ENCODE peak calls at places on chromosomes 13 and 19, in six cellular contexts. N is upper lobe of left lung, Z is HepG2, F is A549, U is K562, T is GM12878. M is an unnamed sample.
A peak's percentile ranks its signal among the peaks of the same experiment; 100 is the strongest.

GRCh38 chr13:98886587-98886986 is 91.3 kb downstream of the DOCK9 start:
- ATAC-seq in N (no peak), Z (no peak), F (no peak), U (no peak), T (no peak), M (no peak)

GRCh38 chr19:52935434-52935833 is 12.2 kb upstream of the ZNF888 start:
- ATAC-seq in N (no peak), Z (no peak), F (no peak), U (peak; percentile 62), T (no peak), M (no peak)

GRCh38 chr13:77476456-77476855 is 59.0 kb upstream of the SCEL start:
- ATAC-seq in N (no peak), Z (no peak), F (no peak), U (no peak), T (no peak), M (no peak)

GRCh38 chr19:45514376-45515051 is 7.2 kb downstream of the VASP start:
- ATAC-seq in N (peak; percentile 54), Z (peak; percentile 95), F (peak; percentile 44), U (peak; percentile 29), T (peak; percentile 52), M (peak; percentile 34)

GRCh38 chr19:4705413-4706131 is 18.1 kb downstream of the DPP9 start:
- ATAC-seq in N (no peak), Z (peak; percentile 82), F (no peak), U (no peak), T (no peak), M (peak; percentile 35)

GRCh38 chr13:20049558-20050473 is 91.3 kb downstream of the ZMYM2 start:
- ATAC-seq in N (no peak), Z (no peak), F (no peak), U (no peak), T (peak; percentile 74), M (no peak)

GRCh38 chr13:51045450-51045849 is 65.6 kb downstream of the C13orf42 start:
- ATAC-seq in N (peak; percentile 25), Z (no peak), F (no peak), U (no peak), T (no peak), M (no peak)

GRCh38 chr19:873084-874019 is 13.9 kb downstream of the CFD start:
- ATAC-seq in N (peak; percentile 37), Z (no peak), F (peak; percentile 42), U (peak; percentile 90), T (peak; percentile 93), M (no peak)

GRCh38 chr19:20247016-20247683 is 80.1 kb downstream of the ZNF486 start:
- ATAC-seq in N (peak; percentile 72), Z (no peak), F (no peak), U (no peak), T (no peak), M (no peak)

GRCh38 chr19:40791349-40791748 is 7.6 kb upstream of the EGLN2 start:
- ATAC-seq in N (peak; percentile 40), Z (peak; percentile 36), F (peak; percentile 38), U (no peak), T (no peak), M (no peak)

GRCh38 chr13:82905071-82905470 is 977.2 kb downstream of the SLITRK1 start:
- ATAC-seq in N (no peak), Z (no peak), F (no peak), U (no peak), T (no peak), M (no peak)

GRCh38 chr19:6199240-6199983 is 63.9 kb downstream of the ACSBG2 start:
- ATAC-seq in N (peak; percentile 97), Z (peak; percentile 85), F (peak; percentile 93), U (peak; percentile 97), T (peak; percentile 91), M (peak; percentile 98)

GRCh38 chr13:88627071-88627470 is 955.9 kb downstream of the SLITRK5 start:
- ATAC-seq in N (no peak), Z (no peak), F (no peak), U (no peak), T (peak; percentile 44), M (no peak)

GRCh38 chr19:48551437-48552302 is at the start of gene SULT2B1:
- ATAC-seq in N (peak; percentile 34), Z (peak; percentile 45), F (peak; percentile 35), U (no peak), T (no peak), M (no peak)

GRCh38 chr19:48094129-48094842 is 16.3 kb downstream of the PLA2G4C start:
- ATAC-seq in N (no peak), Z (no peak), F (no peak), U (no peak), T (peak; percentile 85), M (no peak)

GRCh38 chr19:43784981-43785808 is 4.4 kb upstream of the KCNN4 start:
- ATAC-seq in N (peak; percentile 90), Z (peak; percentile 85), F (peak; percentile 66), U (peak; percentile 82), T (peak; percentile 70), M (peak; percentile 65)

GRCh38 chr19:17243854-17244617 is 1.7 kb downstream of the NR2F6 start:
- ATAC-seq in N (peak; percentile 12), Z (peak; percentile 18), F (peak; percentile 32), U (peak; percentile 68), T (no peak), M (peak; percentile 20)

GRCh38 chr13:45782327-45783045 is 69.1 kb downstream of the SIAH3 start:
- ATAC-seq in N (no peak), Z (no peak), F (no peak), U (no peak), T (peak; percentile 35), M (no peak)

GRCh38 chr13:42305503-42305902 is 33.6 kb downstream of the AKAP11 start:
- ATAC-seq in N (no peak), Z (no peak), F (no peak), U (no peak), T (peak; percentile 55), M (no peak)

GRCh38 chr13:57862879-57863278 is 231.3 kb downstream of the PCDH17 start:
- ATAC-seq in N (no peak), Z (no peak), F (no peak), U (no peak), T (no peak), M (no peak)

GRCh38 chr13:102326381-102327118 is 75.3 kb downstream of the FGF14 start:
- ATAC-seq in N (no peak), Z (no peak), F (no peak), U (no peak), T (no peak), M (no peak)

GRCh38 chr13:103312467-103312866 is 246.2 kb upstream of the SLC10A2 start:
- ATAC-seq in N (no peak), Z (no peak), F (no peak), U (no peak), T (no peak), M (no peak)

GRCh38 chr19:13978721-13979191 is 26.4 kb downstream of the DCAF15 start:
- ATAC-seq in N (peak; percentile 67), Z (no peak), F (no peak), U (no peak), T (no peak), M (peak; percentile 42)

GRCh38 chr19:2198317-2198716 is 34.6 kb downstream of the DOT1L start:
- ATAC-seq in N (no peak), Z (no peak), F (no peak), U (no peak), T (no peak), M (no peak)

GRCh38 chr19:46537136-46538097 is 41.8 kb upstream of the PNMA8B start:
- ATAC-seq in N (peak; percentile 86), Z (peak; percentile 77), F (peak; percentile 84), U (peak; percentile 91), T (peak; percentile 85), M (no peak)

GRCh38 chr13:50357586-50358118 is 342.4 kb downstream of the KCNRG start:
- ATAC-seq in N (peak; percentile 88), Z (no peak), F (no peak), U (peak; percentile 95), T (no peak), M (peak; percentile 46)

GRCh38 chr13:48860369-48860768 is 115.3 kb upstream of the FNDC3A start:
- ATAC-seq in N (no peak), Z (no peak), F (no peak), U (no peak), T (no peak), M (no peak)

GRCh38 chr19:33047422-33047821 is 17.3 kb downstream of the RHPN2 start:
- ATAC-seq in N (peak; percentile 64), Z (no peak), F (no peak), U (peak; percentile 93), T (no peak), M (no peak)

GRCh38 chr19:33241530-33242101 is 16.0 kb upstream of the SLC7A10 start:
- ATAC-seq in N (peak; percentile 65), Z (peak; percentile 69), F (peak; percentile 22), U (peak; percentile 82), T (peak; percentile 71), M (peak; percentile 29)

GRCh38 chr19:40461669-40462221 is 3.8 kb downstream of the BLVRB start:
- ATAC-seq in N (peak; percentile 2), Z (peak; percentile 14), F (no peak), U (no peak), T (peak; percentile 22), M (no peak)

GRCh38 chr13:79079351-79079839 is 326.7 kb downstream of the RBM26 start:
- ATAC-seq in N (no peak), Z (no peak), F (no peak), U (no peak), T (no peak), M (no peak)

GRCh38 chr13:29196409-29197074 is 376.4 kb downstream of the MTUS2 start:
- ATAC-seq in N (no peak), Z (no peak), F (no peak), U (no peak), T (no peak), M (no peak)
- TF ChIP-seq EP300 in N (no peak), Z (no peak), F (no peak), U (no peak), T (no peak), M (no peak)

GRCh38 chr13:110340812-110341444 is 33.8 kb downstream of the COL4A2 start:
- ATAC-seq in N (peak; percentile 53), Z (no peak), F (no peak), U (no peak), T (peak; percentile 61), M (peak; percentile 81)
- H3K4me3 ChIP-seq in N (no peak overlapping the region), Z (no peak overlapping the region), F (no peak overlapping the region), U (no peak overlapping the region), T (no peak overlapping the region), M (peak overlapping the region; percentile 13)

GRCh38 chr19:23439623-23440022 is 44.4 kb upstream of the ZNF91 start:
- ATAC-seq in N (no peak), Z (no peak), F (no peak), U (no peak), T (no peak), M (no peak)
- TF ChIP-seq CTCF in N (no peak), Z (no peak), F (no peak), U (no peak), T (peak; percentile 23), M (no peak)

DNA sequence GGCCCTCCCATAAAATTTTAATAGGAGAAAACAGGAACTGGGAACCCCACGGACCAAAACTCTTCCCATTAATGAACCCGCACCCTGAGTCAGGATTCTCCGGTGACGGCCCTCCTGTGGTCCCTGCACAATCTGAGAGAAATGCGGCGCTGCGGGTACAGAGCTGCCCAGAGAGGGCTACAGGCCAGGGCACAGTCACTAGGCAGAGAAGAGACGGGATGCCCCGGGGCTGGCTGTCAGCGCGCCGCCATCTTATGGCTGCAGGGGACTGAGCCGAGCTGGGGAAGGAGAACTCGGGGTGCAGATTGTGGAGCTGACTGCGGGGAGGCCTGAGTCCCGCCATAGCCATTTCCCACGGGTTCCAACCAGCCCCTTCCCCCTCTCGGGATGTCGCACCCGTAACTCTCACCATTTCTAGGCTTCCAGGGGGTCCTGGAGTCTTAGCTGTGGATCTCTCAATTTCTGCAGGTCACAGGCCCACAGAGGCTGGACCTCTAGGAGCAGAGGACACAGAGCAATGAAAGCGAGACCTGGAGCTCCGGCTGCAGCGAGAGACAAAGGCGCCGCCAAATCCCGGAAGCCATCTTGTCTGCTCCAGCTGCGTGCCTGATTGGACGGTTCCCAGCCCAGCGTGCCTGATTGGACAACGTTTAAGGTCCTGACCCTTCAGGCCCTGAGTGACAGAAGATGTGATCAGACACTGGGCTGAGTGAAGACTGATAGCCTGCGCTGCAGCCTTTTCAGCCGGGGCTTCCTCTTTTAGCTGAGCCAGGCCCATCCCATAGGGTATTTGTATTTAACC is at the start of gene ZNF675:
- ATAC-seq in N (peak; percentile 98), Z (peak; percentile 97), F (peak; percentile 99), U (peak; percentile 96), T (peak; percentile 98), M (peak; percentile 97)
- TF ChIP-seq EP300 in N (no peak), Z (no peak), F (no peak), U (no peak), T (no peak), M (no peak)

M was measured in gastroesophageal sphincter.